ENCODE peak calls at places on chromosomes 11 and 22, in ten cellular contexts. I is brain microvascular endothelial cell, C is suprapubic skin, Z is WTC11, U is astrocyte, V is AG09319, T is mucosa of descending colon, X is lower leg skin, B is body of pancreas, W is fibroblast of lung. P is an unnamed sample.

GRCh38 chr22:23834830-23835772 is 3.7 kb downstream of the DERL3 start:
- DNase-seq in C (peak), T (peak), W (no peak), U (no peak), V (no peak), I (no peak), B (peak), Z (peak), X (no peak), P (no peak)

GRCh38 chr22:49668402-49668801 is 159.3 kb downstream of the BRD1 start:
- DNase-seq in X (no peak), I (no peak), Z (no peak), T (no peak), B (no peak), C (no peak), V (no peak), U (no peak), W (no peak), P (no peak)

GRCh38 chr11:36002196-36002595 is 58.3 kb downstream of the LDLRAD3 start:
- DNase-seq in I (no peak), B (no peak), U (no peak), Z (no peak), T (no peak), C (no peak), X (no peak), W (no peak), V (no peak), P (no peak)

GRCh38 chr11:108970221-108970991 is 305.5 kb downstream of the DDX10 start:
- DNase-seq in I (no peak), T (no peak), Z (peak), W (no peak), X (no peak), V (no peak), B (no peak), C (no peak), U (no peak), P (no peak)

GRCh38 chr11:131609317-131609716 is 238.9 kb downstream of the NTM start:
- DNase-seq in U (peak), B (no peak), Z (no peak), T (no peak), I (peak), W (peak), C (no peak), V (peak), X (no peak), P (no peak)

GRCh38 chr22:32839776-32840571 is 38.5 kb downstream of the TIMP3 start:
- DNase-seq in V (no peak), W (peak), Z (no peak), X (no peak), C (no peak), I (peak), U (peak), T (no peak), B (no peak), P (no peak)

GRCh38 chr11:6557761-6558674 is 45.4 kb downstream of the RRP8 start:
- DNase-seq in Z (no peak), V (no peak), B (no peak), X (no peak), T (no peak), I (no peak), C (no peak), W (no peak), U (no peak), P (peak)

GRCh38 chr22:42353883-42354727 is 78.1 kb downstream of the NFAM1 start:
- DNase-seq in B (peak), X (no peak), W (no peak), Z (peak), V (peak), U (no peak), I (no peak), C (no peak), T (no peak), P (no peak)

GRCh38 chr22:33274214-33274828 is 216.1 kb upstream of the SYN3 start:
- DNase-seq in B (peak), T (no peak), U (no peak), X (no peak), W (no peak), I (no peak), C (no peak), Z (peak), V (no peak), P (peak)

GRCh38 chr22:20549232-20549841 is 41.9 kb downstream of the MED15 start:
- DNase-seq in V (no peak), U (peak), C (peak), X (no peak), T (peak), I (no peak), B (no peak), Z (no peak), W (peak), P (no peak)

GRCh38 chr11:122004446-122004845 is 111.6 kb downstream of the BLID start:
- DNase-seq in U (no peak), T (no peak), X (no peak), Z (no peak), B (no peak), I (no peak), W (no peak), V (no peak), C (no peak), P (no peak)

GRCh38 chr11:122007611-122008071 is 108.4 kb downstream of the BLID start:
- DNase-seq in I (no peak), V (no peak), U (peak), B (peak), X (peak), C (no peak), Z (no peak), W (peak), T (no peak), P (no peak)

GRCh38 chr11:122002047-122002446 is 114.0 kb downstream of the BLID start:
- DNase-seq in U (no peak), T (no peak), B (no peak), I (no peak), Z (no peak), X (no peak), C (no peak), W (no peak), V (no peak), P (no peak)

GRCh38 chr11:122002926-122003325 is 113.1 kb downstream of the BLID start:
- DNase-seq in C (no peak), V (no peak), U (no peak), W (no peak), X (no peak), Z (no peak), B (no peak), I (no peak), T (no peak), P (no peak)
- TF ChIP-seq CTCF in C (no peak), V (no peak), U (no peak), W (no peak), X (no peak), Z (no peak), B (no peak), I (no peak), T (no peak), P (no peak)

DNA sequence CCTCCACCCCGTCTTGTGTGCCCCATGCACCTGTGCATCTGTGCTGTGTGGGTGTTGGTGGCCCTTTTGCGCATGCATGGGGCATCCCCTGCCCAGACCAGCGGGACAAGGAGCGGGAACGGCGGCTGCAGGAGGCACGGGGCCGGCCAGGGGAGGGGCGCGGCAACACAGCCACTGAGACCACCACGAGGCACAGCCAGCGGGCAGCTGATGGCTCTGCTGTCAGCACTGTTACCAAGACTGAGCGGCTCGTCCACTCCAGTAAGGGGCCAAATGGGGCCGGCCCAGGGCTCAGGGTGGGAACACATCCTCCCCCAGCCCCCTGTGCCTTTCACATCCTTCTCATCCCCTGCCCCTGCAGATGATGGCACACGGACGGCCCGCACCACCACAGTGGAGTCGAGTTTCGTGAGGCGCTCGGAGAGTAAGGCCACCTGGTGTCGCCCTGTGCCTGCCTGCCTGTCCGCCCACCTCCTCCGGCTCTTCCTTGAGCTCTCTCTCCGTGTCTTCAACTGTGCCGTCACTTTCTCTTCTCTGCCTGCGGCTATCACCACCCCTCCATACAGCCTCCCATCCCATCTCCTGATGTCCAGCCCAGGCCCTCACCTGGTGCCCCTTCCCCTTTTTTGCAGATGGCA is 10.6 kb downstream of the SELENOM start:
- DNase-seq in V (no peak), B (no peak), Z (peak), I (no peak), X (no peak), W (no peak), C (no peak), T (peak), U (no peak), P (no peak)
- TF ChIP-seq CTCF in V (no peak), B (no peak), Z (no peak), I (no peak), X (no peak), W (no peak), C (no peak), T (no peak), U (no peak), P (no peak)

GRCh38 chr11:121864660-121865059 is 251.4 kb downstream of the BLID start:
- DNase-seq in I (no peak), C (no peak), T (no peak), B (no peak), V (no peak), Z (no peak), X (no peak), W (no peak), U (no peak), P (no peak)
- TF ChIP-seq CTCF in I (peak), C (no peak), T (no peak), B (no peak), V (peak), Z (no peak), X (no peak), W (no peak), U (no peak), P (no peak)

GRCh38 chr11:118658372-118659313 is 20.8 kb downstream of the TREH start:
- DNase-seq in T (no peak), B (no peak), X (no peak), Z (no peak), W (peak), I (no peak), U (no peak), C (no peak), V (no peak), P (no peak)
- TF ChIP-seq CTCF in T (no peak), B (no peak), X (no peak), Z (no peak), W (no peak), I (peak), U (peak), C (no peak), V (no peak), P (no peak)

DNA sequence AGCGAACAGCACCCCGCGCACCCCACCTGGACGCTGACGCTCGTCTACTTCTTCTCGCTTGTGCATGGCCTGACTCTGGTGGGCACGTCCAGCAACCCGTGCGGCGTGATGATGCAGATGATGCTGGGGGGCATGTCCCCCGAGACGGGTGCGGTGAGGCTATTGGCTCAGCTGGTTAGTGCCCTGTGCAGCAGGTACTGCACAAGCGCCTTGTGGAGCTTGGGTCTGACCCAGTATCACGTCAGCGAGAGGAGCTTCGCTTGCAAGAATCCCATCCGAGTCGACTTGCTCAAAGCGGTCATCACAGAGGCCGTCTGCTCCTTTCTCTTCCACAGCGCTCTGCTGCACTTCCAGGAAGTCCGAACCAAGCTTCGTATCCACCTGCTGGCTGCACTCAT is 440 bp downstream of the AQP11 start:
- DNase-seq in V (no peak), T (no peak), B (peak), U (peak), I (peak), X (no peak), W (peak), C (peak), Z (peak), P (no peak)
- TF ChIP-seq CTCF in V (no peak), T (no peak), B (no peak), U (no peak), I (no peak), X (no peak), W (no peak), C (no peak), Z (no peak), P (no peak)

DNA sequence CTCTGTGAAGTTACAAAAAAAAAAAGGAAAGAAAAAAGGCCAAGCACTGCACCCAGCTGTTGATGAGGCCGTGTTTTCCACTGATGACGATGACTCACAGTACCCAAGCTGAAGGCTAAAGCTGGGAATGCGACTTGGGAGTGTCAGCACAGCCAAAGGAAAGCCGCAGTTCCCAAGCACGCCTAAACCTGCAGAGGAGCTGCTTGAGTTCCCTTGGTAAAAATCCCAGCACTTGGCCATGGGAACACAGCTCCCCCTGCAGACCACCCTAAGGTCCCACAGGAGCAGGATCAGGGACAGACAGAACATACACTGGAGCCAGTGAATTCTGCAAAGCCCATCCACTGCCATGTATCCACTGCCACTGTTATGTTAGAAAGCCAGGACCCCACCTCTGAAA is 39.9 kb downstream of the SERGEF start:
- DNase-seq in V (peak), C (no peak), T (no peak), X (peak), Z (peak), U (peak), B (peak), W (peak), I (peak), P (no peak)
- TF ChIP-seq CTCF in V (peak), C (peak), T (no peak), X (no peak), Z (peak), U (peak), B (no peak), W (peak), I (peak), P (peak)

GRCh38 chr11:92211576-92212167 is 12.9 kb upstream of the FAT3 start:
- DNase-seq in W (peak), X (no peak), V (no peak), U (peak), C (no peak), Z (peak), B (peak), T (no peak), I (peak), P (no peak)
- TF ChIP-seq CTCF in W (peak), X (no peak), V (peak), U (peak), C (no peak), Z (no peak), B (no peak), T (no peak), I (peak), P (no peak)

DNA sequence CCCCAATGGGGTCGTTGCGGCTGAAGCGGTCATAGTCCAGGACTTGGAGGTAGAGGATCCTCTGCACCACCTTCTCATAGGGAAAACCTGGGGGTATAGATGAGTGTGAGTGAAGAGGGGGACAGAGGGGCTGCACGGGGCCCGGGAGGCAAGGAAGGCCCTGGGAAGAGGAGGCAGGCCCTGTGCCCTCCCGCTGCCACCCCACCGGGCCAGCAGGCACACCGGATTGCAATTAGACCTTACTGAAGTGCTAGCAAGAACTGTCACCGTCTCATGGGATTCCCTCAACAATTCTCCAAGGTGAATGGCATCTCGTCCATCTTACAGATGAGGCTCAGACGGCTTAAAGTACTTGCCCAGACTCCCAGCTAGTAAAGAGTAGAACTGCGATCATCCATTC is 15.9 kb downstream of the LRRC10B start:
- DNase-seq in W (no peak), U (no peak), T (no peak), B (no peak), I (no peak), Z (no peak), V (no peak), X (no peak), C (no peak), P (no peak)
- TF ChIP-seq CTCF in W (no peak), U (no peak), T (no peak), B (no peak), I (no peak), Z (no peak), V (no peak), X (no peak), C (no peak), P (no peak)

P was measured in GM13977.